ENCODE peak calls at places on chromosome 7, in four cellular contexts. C, Y, K and T are unnamed samples.

GRCh38 chr7:124497209-124497608 is 268.4 kb downstream of the GPR37 start:
- DNase-seq in C (no peak), Y (no peak), K (no peak), T (no peak)

GRCh38 chr7:112446431-112446830 is 3.8 kb upstream of the IFRD1 start:
- DNase-seq in C (no peak), Y (no peak), K (no peak), T (no peak)

GRCh38 chr7:44320794-44321371 is 4.5 kb downstream of the CAMK2B start:
- DNase-seq in C (peak; percentile 82), Y (peak; percentile 20), K (no peak), T (no peak)

GRCh38 chr7:92366730-92367129 is 80.6 kb upstream of the GATAD1 start:
- DNase-seq in C (no peak), Y (peak; percentile 25), K (no peak), T (no peak)

GRCh38 chr7:86970986-86971385 is 88.5 kb downstream of the ELAPOR2 start:
- DNase-seq in C (no peak), Y (no peak), K (no peak), T (no peak)

GRCh38 chr7:138008588-138009349 is 6.9 kb upstream of the CREB3L2 start:
- DNase-seq in C (no peak), Y (peak; percentile 85), K (peak; percentile 60), T (peak; percentile 75)

GRCh38 chr7:116802784-116803183 is 59.6 kb upstream of the CAPZA2 start:
- DNase-seq in C (peak; percentile 74), Y (peak; percentile 81), K (no peak), T (peak; percentile 75)

GRCh38 chr7:74068378-74069085 is 15.1 kb upstream of the LIMK1 start:
- DNase-seq in C (no peak), Y (no peak), K (no peak), T (no peak)

GRCh38 chr7:116231543-116232401 is 21.4 kb downstream of the TES start:
- DNase-seq in C (no peak), Y (peak; percentile 85), K (no peak), T (peak; percentile 80)

GRCh38 chr7:66758964-66759628 is 18.6 kb downstream of the RABGEF1 start:
- DNase-seq in C (no peak), Y (peak; percentile 42), K (no peak), T (no peak)

GRCh38 chr7:67489881-67490280 is 493.2 kb downstream of the TYW1 start:
- DNase-seq in C (no peak), Y (no peak), K (no peak), T (no peak)

GRCh38 chr7:25694690-25695089 is 457.3 kb upstream of the NFE2L3 start:
- DNase-seq in C (no peak), Y (peak; percentile 33), K (no peak), T (peak; percentile 1)

GRCh38 chr7:12584940-12585339 is 14.4 kb downstream of the SCIN start:
- DNase-seq in C (no peak), Y (peak; percentile 9), K (peak; percentile 53), T (no peak)

GRCh38 chr7:139566736-139567646 is 43.5 kb downstream of the CLEC2L start:
- DNase-seq in C (no peak), Y (no peak), K (peak; percentile 28), T (no peak)

GRCh38 chr7:50709151-50709550 is 73.5 kb downstream of the GRB10 start:
- DNase-seq in C (no peak), Y (no peak), K (no peak), T (no peak)

GRCh38 chr7:55438765-55439525 is 73.8 kb downstream of the LANCL2 start:
- DNase-seq in C (no peak), Y (no peak), K (no peak), T (peak; percentile 48)

GRCh38 chr7:98283127-98283886 is 1.8 kb downstream of the BRI3 start:
- DNase-seq in C (no peak), Y (peak; percentile 80), K (peak; percentile 72), T (peak; percentile 31)

GRCh38 chr7:28685660-28686417 is 272.3 kb downstream of the TRIL start:
- DNase-seq in C (peak; percentile 98), Y (peak; percentile 99), K (peak; percentile 91), T (peak; percentile 99)

GRCh38 chr7:145360511-145361100 is 524.8 kb upstream of the TPK1 start:
- DNase-seq in C (no peak), Y (no peak), K (no peak), T (no peak)

GRCh38 chr7:30596043-30596641 is 1.5 kb downstream of the GARS1 start:
- DNase-seq in C (no peak), Y (peak; percentile 59), K (no peak), T (peak; percentile 41)

GRCh38 chr7:158237672-158238335 is 349.8 kb downstream of the PTPRN2 start:
- DNase-seq in C (peak; percentile 74), Y (no peak), K (no peak), T (no peak)

GRCh38 chr7:36583318-36583717 is 141.0 kb downstream of the AOAH start:
- DNase-seq in C (peak; percentile 45), Y (peak; percentile 25), K (no peak), T (peak; percentile 31)

GRCh38 chr7:68250143-68250542 is 1253.5 kb downstream of the TYW1 start:
- DNase-seq in C (no peak), Y (no peak), K (no peak), T (no peak)

GRCh38 chr7:152913492-152913891 is 153.9 kb downstream of the ACTR3B start:
- DNase-seq in C (no peak), Y (no peak), K (no peak), T (no peak)

GRCh38 chr7:68224041-68224534 is 1227.5 kb downstream of the TYW1 start:
- DNase-seq in C (no peak), Y (no peak), K (no peak), T (no peak)

GRCh38 chr7:13179775-13180448 is 492.5 kb downstream of the ARL4A start:
- DNase-seq in C (no peak), Y (peak; percentile 49), K (no peak), T (no peak)

GRCh38 chr7:123845823-123846216 is 851 bp downstream of the HYAL4 start:
- DNase-seq in C (no peak), Y (no peak), K (no peak), T (no peak)

GRCh38 chr7:108166687-108167086 is 36.5 kb upstream of the LAMB4 start:
- DNase-seq in C (no peak), Y (no peak), K (no peak), T (no peak)

GRCh38 chr7:39633563-39634550 is 10.5 kb downstream of the RALA start:
- DNase-seq in C (no peak), Y (no peak), K (no peak), T (no peak)

GRCh38 chr7:5595545-5596045 is 172.0 kb upstream of the TNRC18 start:
- DNase-seq in C (no peak), Y (peak; percentile 63), K (no peak), T (no peak)

GRCh38 chr7:2301510-2301860 is 12.8 kb downstream of the SNX8 start:
- DNase-seq in C (no peak), Y (no peak), K (no peak), T (no peak)

GRCh38 chr7:2296830-2297229 is 17.4 kb downstream of the SNX8 start:
- DNase-seq in C (no peak), Y (no peak), K (no peak), T (no peak)

GRCh38 chr7:2299853-2300512 is 14.3 kb downstream of the SNX8 start:
- DNase-seq in C (no peak), Y (no peak), K (no peak), T (no peak)

GRCh38 chr7:2295936-2296620 is 18.2 kb downstream of the SNX8 start:
- DNase-seq in C (no peak), Y (no peak), K (no peak), T (no peak)

GRCh38 chr7:2299131-2299829 is 15.0 kb downstream of the SNX8 start:
- DNase-seq in C (no peak), Y (peak; percentile 90), K (peak; percentile 66), T (peak; percentile 78)
- H3K4me3 ChIP-seq in C (no peak overlapping the region), Y (no peak overlapping the region), K (no peak overlapping the region), T (no peak overlapping the region)

GRCh38 chr7:132751282-132751647 is 175.0 kb upstream of the PLXNA4 start:
- DNase-seq in C (no peak), Y (no peak), K (no peak), T (no peak)
- H3K4me3 ChIP-seq in C (no peak overlapping the region), Y (no peak overlapping the region), K (no peak overlapping the region), T (no peak overlapping the region)

GRCh38 chr7:122515404-122515803 is 183.5 kb downstream of the RNF133 start:
- DNase-seq in C (no peak), Y (peak; percentile 18), K (no peak), T (no peak)

GRCh38 chr7:122507591-122507990 is 191.3 kb downstream of the RNF133 start:
- DNase-seq in C (no peak), Y (no peak), K (no peak), T (no peak)

GRCh38 chr7:122511268-122511667 is 187.6 kb downstream of the RNF133 start:
- DNase-seq in C (no peak), Y (no peak), K (no peak), T (no peak)
- H3K4me3 ChIP-seq in C (no peak overlapping the region), Y (no peak overlapping the region), K (no peak overlapping the region), T (no peak overlapping the region)

DNA sequence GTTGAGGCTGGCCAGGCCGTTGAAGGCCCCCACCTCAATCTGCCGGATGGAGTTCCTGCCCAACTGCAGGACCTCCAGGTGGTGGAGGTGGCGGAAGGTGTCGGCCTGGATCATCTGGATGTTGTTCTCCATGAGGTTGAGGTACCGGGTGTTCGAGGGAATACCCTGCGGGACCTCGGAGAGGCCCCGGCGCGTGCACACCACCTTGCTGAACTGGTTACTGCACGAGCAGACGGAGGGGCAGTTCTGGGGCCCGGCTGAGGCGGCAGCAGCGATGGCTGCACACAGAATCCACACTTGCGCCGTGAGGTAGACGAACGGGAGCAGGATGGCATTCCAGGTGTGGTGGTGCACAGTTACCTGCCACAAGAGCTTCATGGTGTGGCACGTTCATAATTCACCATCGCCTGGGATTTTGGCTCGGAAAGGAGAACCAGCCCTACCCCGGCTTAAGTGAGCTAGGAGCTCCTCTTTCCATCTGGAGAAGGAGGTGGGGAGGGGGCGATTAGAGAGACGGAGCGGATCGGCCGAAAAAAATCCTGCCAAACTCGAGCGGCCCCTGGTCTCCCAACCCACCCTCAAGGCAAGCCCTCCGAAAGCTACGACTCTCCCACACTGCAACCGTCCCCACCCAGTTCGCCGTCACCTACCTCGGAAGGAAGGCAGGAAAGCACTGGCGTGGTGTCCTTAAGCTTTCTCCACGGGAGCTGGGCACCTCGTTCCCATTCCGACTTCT is 806 bp downstream of the LRRC4 start:
- DNase-seq in C (no peak), Y (no peak), K (no peak), T (no peak)
- H3K4me3 ChIP-seq in C (peak overlapping the region; percentile 61), Y (no peak overlapping the region), K (peak overlapping the region; percentile 36), T (no peak overlapping the region)

DNA sequence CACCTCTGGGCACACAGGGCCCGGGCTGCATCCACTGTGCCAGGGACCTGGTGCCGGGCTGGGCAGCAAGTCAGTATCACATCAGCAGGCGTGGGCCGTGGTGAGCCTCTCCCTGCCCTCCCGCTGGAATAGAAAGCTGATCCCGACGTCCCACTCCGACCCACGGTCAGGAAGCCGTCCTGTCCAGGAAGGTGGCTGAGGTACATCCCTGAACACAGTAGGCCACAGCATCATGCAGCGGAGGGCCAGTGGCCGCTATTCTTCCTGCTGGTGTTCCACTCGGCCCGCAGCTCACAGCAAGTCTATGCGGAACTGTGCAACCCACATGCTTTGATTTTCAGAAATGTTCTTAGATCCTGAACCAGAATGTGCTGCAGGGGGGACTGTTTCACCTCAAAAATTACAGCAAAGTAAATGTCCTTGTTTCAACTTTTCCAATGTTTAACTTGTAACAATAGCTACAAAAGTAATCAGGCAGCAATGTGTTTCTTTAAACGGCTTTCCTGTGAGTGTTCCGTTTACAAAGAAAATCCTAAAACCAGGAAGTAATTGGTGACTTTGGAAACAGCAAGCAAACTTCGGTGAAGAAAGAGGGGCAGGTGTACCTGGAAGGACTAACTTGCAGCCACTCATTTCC is 676 bp upstream of the GPR146 start:
- DNase-seq in C (no peak), Y (peak; percentile 23), K (no peak), T (no peak)
- H3K4me3 ChIP-seq in C (peak overlapping the region; percentile 74), Y (peak overlapping the region; percentile 46), K (peak overlapping the region; percentile 65), T (peak overlapping the region; percentile 32)